ENCODE peak calls at places on chromosomes 4 and X, in eight cellular contexts. One of them, this sample, is unnamed.

GRCh38 chr4:25174674-25175073 is 14.4 kb upstream of the SEPSECS start:
- DNase-seq in lung: no peak
- DNase-seq in neural progenitor cell: no peak
- DNase-seq in left lung: no peak
- DNase-seq in cardiac fibroblast: peak; percentile 28
- DNase-seq in IMR-90: peak; percentile 12
- DNase-seq in colonic mucosa: no peak
- DNase-seq in AG09309: no peak
- DNase-seq in this sample: no peak

GRCh38 chrX:47573334-47574095 is 8.7 kb upstream of the TIMP1 start:
- DNase-seq in lung: no peak
- DNase-seq in neural progenitor cell: peak; percentile 84
- DNase-seq in left lung: no peak
- DNase-seq in cardiac fibroblast: peak; percentile 39
- DNase-seq in IMR-90: peak; percentile 73
- DNase-seq in colonic mucosa: peak; percentile 70
- DNase-seq in AG09309: no peak
- DNase-seq in this sample: peak; percentile 39

GRCh38 chr4:77797239-77797638 is 21.9 kb downstream of the CNOT6L start:
- DNase-seq in lung: no peak
- DNase-seq in neural progenitor cell: no peak
- DNase-seq in left lung: no peak
- DNase-seq in cardiac fibroblast: peak; percentile 56
- DNase-seq in IMR-90: no peak
- DNase-seq in colonic mucosa: no peak
- DNase-seq in AG09309: no peak
- DNase-seq in this sample: no peak

GRCh38 chr4:85508654-85509053 is 33.7 kb downstream of the ARHGAP24 start:
- DNase-seq in lung: no peak
- DNase-seq in neural progenitor cell: no peak
- DNase-seq in left lung: no peak
- DNase-seq in cardiac fibroblast: no peak
- DNase-seq in IMR-90: no peak
- DNase-seq in colonic mucosa: no peak
- DNase-seq in AG09309: no peak
- DNase-seq in this sample: no peak

GRCh38 chr4:76962406-76963135 is 13.0 kb downstream of the SEPTIN11 start:
- DNase-seq in lung: no peak
- DNase-seq in neural progenitor cell: no peak
- DNase-seq in left lung: no peak
- DNase-seq in cardiac fibroblast: no peak
- DNase-seq in IMR-90: no peak
- DNase-seq in colonic mucosa: no peak
- DNase-seq in AG09309: no peak
- DNase-seq in this sample: no peak

GRCh38 chr4:155972098-155972497 is 18.4 kb upstream of the CTSO start:
- DNase-seq in lung: no peak
- DNase-seq in neural progenitor cell: peak; percentile 53
- DNase-seq in left lung: no peak
- DNase-seq in cardiac fibroblast: peak; percentile 58
- DNase-seq in IMR-90: peak; percentile 38
- DNase-seq in colonic mucosa: no peak
- DNase-seq in AG09309: no peak
- DNase-seq in this sample: peak; percentile 26

GRCh38 chr4:89836897-89837384 is at the start of gene SNCA:
- DNase-seq in lung: peak; percentile 50
- DNase-seq in neural progenitor cell: peak; percentile 88
- DNase-seq in left lung: peak; percentile 73
- DNase-seq in cardiac fibroblast: peak; percentile 11
- DNase-seq in IMR-90: peak; percentile 21
- DNase-seq in colonic mucosa: peak; percentile 54
- DNase-seq in AG09309: no peak
- DNase-seq in this sample: peak; percentile 64

GRCh38 chrX:41956027-41956426 is 32.7 kb upstream of the CASK start:
- DNase-seq in lung: no peak
- DNase-seq in neural progenitor cell: no peak
- DNase-seq in left lung: no peak
- DNase-seq in cardiac fibroblast: peak; percentile 0
- DNase-seq in IMR-90: no peak
- DNase-seq in colonic mucosa: no peak
- DNase-seq in AG09309: no peak
- DNase-seq in this sample: no peak

GRCh38 chrX:110006826-110007375 is 4.0 kb downstream of the TMEM164 start:
- DNase-seq in lung: no peak
- DNase-seq in neural progenitor cell: no peak
- DNase-seq in left lung: no peak
- DNase-seq in cardiac fibroblast: no peak
- DNase-seq in IMR-90: peak; percentile 19
- DNase-seq in colonic mucosa: no peak
- DNase-seq in AG09309: no peak
- DNase-seq in this sample: no peak

GRCh38 chr4:24032371-24032989 is 142.6 kb upstream of the PPARGC1A start:
- DNase-seq in lung: no peak
- DNase-seq in neural progenitor cell: peak; percentile 40
- DNase-seq in left lung: no peak
- DNase-seq in cardiac fibroblast: peak; percentile 23
- DNase-seq in IMR-90: peak; percentile 8
- DNase-seq in colonic mucosa: no peak
- DNase-seq in AG09309: no peak
- DNase-seq in this sample: peak; percentile 7

GRCh38 chrX:107154787-107155620 is 36.4 kb upstream of the RBM41 start:
- DNase-seq in lung: no peak
- DNase-seq in neural progenitor cell: no peak
- DNase-seq in left lung: no peak
- DNase-seq in cardiac fibroblast: peak; percentile 5
- DNase-seq in IMR-90: peak; percentile 9
- DNase-seq in colonic mucosa: no peak
- DNase-seq in AG09309: no peak
- DNase-seq in this sample: peak; percentile 39

GRCh38 chr4:179634862-179635261 is 2192.6 kb upstream of the AGA start:
- DNase-seq in lung: no peak
- DNase-seq in neural progenitor cell: no peak
- DNase-seq in left lung: no peak
- DNase-seq in cardiac fibroblast: no peak
- DNase-seq in IMR-90: no peak
- DNase-seq in colonic mucosa: no peak
- DNase-seq in AG09309: no peak
- DNase-seq in this sample: no peak

GRCh38 chr4:20944451-20944850 is 244.2 kb downstream of the PACRGL start:
- DNase-seq in lung: no peak
- DNase-seq in neural progenitor cell: no peak
- DNase-seq in left lung: no peak
- DNase-seq in cardiac fibroblast: no peak
- DNase-seq in IMR-90: no peak
- DNase-seq in colonic mucosa: no peak
- DNase-seq in AG09309: no peak
- DNase-seq in this sample: no peak

GRCh38 chrX:85429066-85429465 is 49.6 kb upstream of the POF1B start:
- DNase-seq in lung: no peak
- DNase-seq in neural progenitor cell: no peak
- DNase-seq in left lung: no peak
- DNase-seq in cardiac fibroblast: no peak
- DNase-seq in IMR-90: no peak
- DNase-seq in colonic mucosa: no peak
- DNase-seq in AG09309: no peak
- DNase-seq in this sample: no peak

GRCh38 chr4:53023640-53024299 is 161.7 kb downstream of the RASL11B start:
- DNase-seq in lung: no peak
- DNase-seq in neural progenitor cell: no peak
- DNase-seq in left lung: no peak
- DNase-seq in cardiac fibroblast: no peak
- DNase-seq in IMR-90: no peak
- DNase-seq in colonic mucosa: no peak
- DNase-seq in AG09309: no peak
- DNase-seq in this sample: no peak

GRCh38 chr4:107258359-107258758 is 222.2 kb upstream of the DKK2 start:
- DNase-seq in lung: no peak
- DNase-seq in neural progenitor cell: no peak
- DNase-seq in left lung: no peak
- DNase-seq in cardiac fibroblast: peak; percentile 66
- DNase-seq in IMR-90: peak; percentile 70
- DNase-seq in colonic mucosa: no peak
- DNase-seq in AG09309: peak; percentile 11
- DNase-seq in this sample: peak; percentile 75

GRCh38 chrX:38156838-38157237 is 63.8 kb downstream of the SRPX start:
- DNase-seq in lung: no peak
- DNase-seq in neural progenitor cell: no peak
- DNase-seq in left lung: no peak
- DNase-seq in cardiac fibroblast: no peak
- DNase-seq in IMR-90: peak; percentile 5
- DNase-seq in colonic mucosa: peak; percentile 51
- DNase-seq in AG09309: no peak
- DNase-seq in this sample: no peak

GRCh38 chr4:109302366-109303140 is at the start of gene COL25A1:
- DNase-seq in lung: peak; percentile 47
- DNase-seq in neural progenitor cell: peak; percentile 95
- DNase-seq in left lung: peak; percentile 39
- DNase-seq in cardiac fibroblast: peak; percentile 13
- DNase-seq in IMR-90: peak; percentile 16
- DNase-seq in colonic mucosa: peak; percentile 31
- DNase-seq in AG09309: no peak
- DNase-seq in this sample: peak; percentile 49

GRCh38 chr4:5052726-5053425 is 1.6 kb downstream of the STK32B start:
- DNase-seq in lung: no peak
- DNase-seq in neural progenitor cell: no peak
- DNase-seq in left lung: no peak
- DNase-seq in cardiac fibroblast: no peak
- DNase-seq in IMR-90: no peak
- DNase-seq in colonic mucosa: no peak
- DNase-seq in AG09309: no peak
- DNase-seq in this sample: no peak

GRCh38 chr4:122334828-122335227 is 44.0 kb upstream of the ADAD1 start:
- DNase-seq in lung: no peak
- DNase-seq in neural progenitor cell: no peak
- DNase-seq in left lung: no peak
- DNase-seq in cardiac fibroblast: no peak
- DNase-seq in IMR-90: no peak
- DNase-seq in colonic mucosa: no peak
- DNase-seq in AG09309: no peak
- DNase-seq in this sample: no peak

DNA sequence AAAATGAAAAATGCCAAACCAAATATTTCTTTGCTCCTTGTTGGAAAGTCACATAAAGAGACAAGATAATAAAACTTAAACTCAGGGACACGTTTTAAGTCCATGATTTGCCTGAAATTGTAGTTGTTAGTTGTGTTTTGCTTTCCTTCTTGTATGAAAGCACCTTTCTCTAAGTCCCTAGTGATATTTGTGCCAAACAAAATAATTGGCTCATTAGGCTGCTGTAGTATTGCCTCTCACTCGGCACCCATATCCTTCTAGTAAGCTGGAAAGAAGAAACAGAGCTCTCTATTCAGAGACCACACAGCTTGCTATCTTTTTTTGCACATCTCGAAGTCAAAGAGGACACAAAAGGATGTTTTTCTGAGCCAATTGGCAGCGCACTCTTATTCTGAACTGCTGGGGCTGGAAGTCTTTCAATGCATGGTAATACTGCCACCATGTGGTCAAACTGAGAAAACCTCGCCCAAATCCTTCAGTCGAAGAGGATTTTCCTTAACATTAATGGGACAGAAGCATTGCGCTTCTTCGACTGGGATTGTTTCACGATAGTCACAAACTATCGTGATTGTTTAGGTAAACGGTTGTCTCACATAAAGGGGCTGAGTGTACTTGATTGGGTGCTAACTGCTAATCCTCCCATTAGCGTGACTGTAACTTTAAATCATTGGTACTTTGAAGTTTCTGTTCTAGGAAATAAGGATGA is 571.9 kb upstream of the LCORL start:
- DNase-seq in lung: peak; percentile 45
- DNase-seq in neural progenitor cell: peak; percentile 91
- DNase-seq in left lung: no peak
- DNase-seq in cardiac fibroblast: peak; percentile 83
- DNase-seq in IMR-90: peak; percentile 74
- DNase-seq in colonic mucosa: peak; percentile 41
- DNase-seq in AG09309: peak; percentile 33
- DNase-seq in this sample: peak; percentile 78
- H3K4me3 ChIP-seq in lung: no peak overlapping the region
- H3K4me3 ChIP-seq in neural progenitor cell: no peak overlapping the region
- H3K4me3 ChIP-seq in left lung: no peak overlapping the region
- H3K4me3 ChIP-seq in cardiac fibroblast: no peak overlapping the region
- H3K4me3 ChIP-seq in IMR-90: peak overlapping the region; percentile 9
- H3K4me3 ChIP-seq in colonic mucosa: no peak overlapping the region
- H3K4me3 ChIP-seq in AG09309: peak overlapping the region; percentile 21
- H3K4me3 ChIP-seq in this sample: peak overlapping the region; percentile 20

DNA sequence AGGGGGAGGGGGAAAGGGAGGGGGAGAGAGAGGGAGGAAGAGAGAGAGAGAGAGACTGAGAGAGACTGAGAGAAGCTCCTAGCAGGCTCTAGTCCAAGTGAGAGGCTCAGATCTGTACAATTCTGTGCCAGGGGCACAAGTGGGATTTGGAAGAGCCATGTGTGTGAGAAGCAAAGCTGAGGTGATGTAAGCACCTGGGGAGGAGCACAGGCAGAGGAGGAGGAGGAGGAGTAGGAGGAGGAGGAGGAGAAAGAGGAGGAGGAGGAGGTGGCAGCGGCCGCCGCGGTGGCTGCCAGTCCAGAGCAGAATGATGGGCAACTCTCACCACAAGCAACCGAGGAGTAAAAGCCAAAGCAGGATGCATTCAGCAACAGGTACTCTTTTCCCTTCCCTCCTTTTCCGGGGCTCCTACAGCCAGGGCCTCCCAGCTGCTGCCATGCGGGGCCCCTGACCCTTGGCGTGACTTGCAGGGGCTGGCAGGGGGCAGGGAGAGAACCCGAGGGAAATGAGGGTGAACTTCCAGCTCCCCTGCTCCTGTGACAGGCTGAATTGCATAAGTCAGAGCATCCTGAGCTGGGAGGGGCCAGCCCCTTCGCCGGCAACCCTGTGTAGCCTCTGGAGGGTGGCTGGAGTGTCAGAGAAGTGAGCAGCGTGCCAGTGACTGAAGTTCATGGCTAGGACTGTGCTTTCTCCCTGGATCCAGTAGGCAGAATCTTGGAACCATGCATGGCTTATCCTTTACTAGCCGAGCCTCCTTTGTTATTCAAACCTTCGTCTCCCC is 62.1 kb downstream of the RTL5 start:
- DNase-seq in lung: no peak
- DNase-seq in neural progenitor cell: no peak
- DNase-seq in left lung: no peak
- DNase-seq in cardiac fibroblast: no peak
- DNase-seq in IMR-90: no peak
- DNase-seq in colonic mucosa: no peak
- DNase-seq in AG09309: no peak
- DNase-seq in this sample: no peak
- H3K4me3 ChIP-seq in lung: no peak overlapping the region
- H3K4me3 ChIP-seq in neural progenitor cell: no peak overlapping the region
- H3K4me3 ChIP-seq in left lung: no peak overlapping the region
- H3K4me3 ChIP-seq in cardiac fibroblast: no peak overlapping the region
- H3K4me3 ChIP-seq in IMR-90: no peak overlapping the region
- H3K4me3 ChIP-seq in colonic mucosa: no peak overlapping the region
- H3K4me3 ChIP-seq in AG09309: no peak overlapping the region
- H3K4me3 ChIP-seq in this sample: no peak overlapping the region

GRCh38 chr4:184096561-184097239 is 121.0 kb downstream of the ENPP6 start:
- DNase-seq in lung: no peak
- DNase-seq in neural progenitor cell: no peak
- DNase-seq in left lung: no peak
- DNase-seq in cardiac fibroblast: no peak
- DNase-seq in IMR-90: peak; percentile 49
- DNase-seq in colonic mucosa: no peak
- DNase-seq in AG09309: peak; percentile 40
- DNase-seq in this sample: no peak
- H3K4me3 ChIP-seq in lung: no peak overlapping the region
- H3K4me3 ChIP-seq in neural progenitor cell: no peak overlapping the region
- H3K4me3 ChIP-seq in left lung: peak overlapping the region; percentile 2
- H3K4me3 ChIP-seq in cardiac fibroblast: no peak overlapping the region
- H3K4me3 ChIP-seq in IMR-90: no peak overlapping the region
- H3K4me3 ChIP-seq in colonic mucosa: no peak overlapping the region
- H3K4me3 ChIP-seq in AG09309: peak overlapping the region; percentile 23
- H3K4me3 ChIP-seq in this sample: no peak overlapping the region

GRCh38 chr4:102598102-102598758 is 97.1 kb downstream of the NFKB1 start:
- DNase-seq in lung: no peak
- DNase-seq in neural progenitor cell: no peak
- DNase-seq in left lung: no peak
- DNase-seq in cardiac fibroblast: peak; percentile 45
- DNase-seq in IMR-90: peak; percentile 45
- DNase-seq in colonic mucosa: no peak
- DNase-seq in AG09309: no peak
- DNase-seq in this sample: peak; percentile 2
- H3K4me3 ChIP-seq in lung: no peak overlapping the region
- H3K4me3 ChIP-seq in neural progenitor cell: no peak overlapping the region
- H3K4me3 ChIP-seq in left lung: no peak overlapping the region
- H3K4me3 ChIP-seq in cardiac fibroblast: no peak overlapping the region
- H3K4me3 ChIP-seq in IMR-90: no peak overlapping the region
- H3K4me3 ChIP-seq in colonic mucosa: no peak overlapping the region
- H3K4me3 ChIP-seq in AG09309: no peak overlapping the region
- H3K4me3 ChIP-seq in this sample: no peak overlapping the region

This sample was measured in astrocyte of the spinal cord.